ENCODE peak calls at places on chromosomes 2 and 18, in seven cellular contexts. L is HFFc6, N is cardiac muscle cell, I is right atrium auricular region, Z is MV-4-11, J is MM.1S, O is NCI-H1436 treated with DMSO at 0.1 percent for 48 hours. B is an unnamed sample.

GRCh38 chr2:241156997-241157441 is 6.8 kb downstream of the PPP1R7 start:
- DNase-seq in L (no peak), N (no peak), I (no peak), Z (peak; percentile 78), J (no peak), O (no peak), B (no peak)

GRCh38 chr2:120993661-120994060 is 258.0 kb downstream of the GLI2 start:
- DNase-seq in L (no peak), N (no peak), I (peak; percentile 43), Z (no peak), J (no peak), O (no peak), B (no peak)

GRCh38 chr2:38547791-38548190 is 54.9 kb downstream of the HNRNPLL start:
- DNase-seq in L (no peak), N (no peak), I (no peak), Z (no peak), J (no peak), O (no peak), B (no peak)

GRCh38 chr18:47780011-47780725 is 150.3 kb downstream of the SMAD2 start:
- DNase-seq in L (no peak), N (no peak), I (no peak), Z (no peak), J (no peak), O (no peak), B (no peak)

GRCh38 chr2:221969087-221969829 is 329.5 kb downstream of the PAX3 start:
- DNase-seq in L (peak; percentile 45), N (peak; percentile 50), I (no peak), Z (peak; percentile 5), J (peak; percentile 41), O (no peak), B (peak; percentile 67)

GRCh38 chr2:120012363-120012762 is 514 bp upstream of the EPB41L5 start:
- DNase-seq in L (no peak), N (no peak), I (no peak), Z (no peak), J (no peak), O (no peak), B (no peak)

GRCh38 chr2:38581193-38582147 is 21.3 kb downstream of the HNRNPLL start:
- DNase-seq in L (peak; percentile 76), N (peak; percentile 87), I (no peak), Z (peak; percentile 77), J (peak; percentile 81), O (peak; percentile 30), B (peak; percentile 83)

GRCh38 chr18:13800505-13801259 is 23.3 kb upstream of the MC5R start:
- DNase-seq in L (no peak), N (peak; percentile 42), I (peak; percentile 66), Z (no peak), J (peak; percentile 57), O (no peak), B (no peak)

GRCh38 chr2:9113916-9114315 is 92.7 kb upstream of the ASAP2 start:
- DNase-seq in L (no peak), N (no peak), I (no peak), Z (no peak), J (no peak), O (no peak), B (no peak)

GRCh38 chr2:203476881-203477280 is 58.2 kb downstream of the RAPH1 start:
- DNase-seq in L (no peak), N (no peak), I (no peak), Z (no peak), J (no peak), O (no peak), B (no peak)

GRCh38 chr2:101524811-101525430 is 50.0 kb upstream of the RFX8 start:
- DNase-seq in L (no peak), N (peak; percentile 27), I (no peak), Z (peak; percentile 90), J (no peak), O (no peak), B (no peak)

GRCh38 chr18:23069481-23069880 is 65.8 kb upstream of the CABLES1 start:
- DNase-seq in L (no peak), N (no peak), I (no peak), Z (no peak), J (no peak), O (no peak), B (no peak)